ENCODE peak calls at places on chromosomes 11 and 22, in nine cellular contexts. One of them, this sample, is unnamed.

GRCh38 chr11:83819936-83820549 is 533.9 kb upstream of the CCDC90B start:
- DNase-seq in WERI-Rb-1: no peak
- DNase-seq in EH: peak
- DNase-seq in astrocyte of the spinal cord: peak
- DNase-seq in HFF-Myc: peak
- DNase-seq in activated CD4-positive, alpha-beta memory T cell treated with anti-CD3 and anti-CD28 coated beads for 36 hours: no peak
- DNase-seq in NCI-H446: peak
- DNase-seq in GM03348: peak
- DNase-seq in midbrain: peak
- DNase-seq in this sample: no peak

GRCh38 chr11:78228467-78228866 is 39.7 kb downstream of the USP35 start:
- DNase-seq in WERI-Rb-1: peak
- DNase-seq in EH: peak
- DNase-seq in astrocyte of the spinal cord: peak
- DNase-seq in HFF-Myc: peak
- DNase-seq in activated CD4-positive, alpha-beta memory T cell treated with anti-CD3 and anti-CD28 coated beads for 36 hours: peak
- DNase-seq in NCI-H446: peak
- DNase-seq in GM03348: peak
- DNase-seq in midbrain: peak
- DNase-seq in this sample: peak

GRCh38 chr11:20966489-20966888 is 297.1 kb downstream of the NELL1 start:
- DNase-seq in WERI-Rb-1: no peak
- DNase-seq in EH: no peak
- DNase-seq in astrocyte of the spinal cord: no peak
- DNase-seq in HFF-Myc: no peak
- DNase-seq in activated CD4-positive, alpha-beta memory T cell treated with anti-CD3 and anti-CD28 coated beads for 36 hours: no peak
- DNase-seq in NCI-H446: no peak
- DNase-seq in GM03348: no peak
- DNase-seq in midbrain: no peak
- DNase-seq in this sample: no peak

GRCh38 chr11:14423633-14424032 is 64.7 kb upstream of the RRAS2 start:
- DNase-seq in WERI-Rb-1: no peak
- DNase-seq in EH: peak
- DNase-seq in astrocyte of the spinal cord: peak
- DNase-seq in HFF-Myc: no peak
- DNase-seq in activated CD4-positive, alpha-beta memory T cell treated with anti-CD3 and anti-CD28 coated beads for 36 hours: no peak
- DNase-seq in NCI-H446: no peak
- DNase-seq in GM03348: no peak
- DNase-seq in midbrain: no peak
- DNase-seq in this sample: no peak

GRCh38 chr11:59216654-59217640 is 4.2 kb upstream of the MPEG1 start:
- DNase-seq in WERI-Rb-1: no peak
- DNase-seq in EH: peak
- DNase-seq in astrocyte of the spinal cord: no peak
- DNase-seq in HFF-Myc: peak
- DNase-seq in activated CD4-positive, alpha-beta memory T cell treated with anti-CD3 and anti-CD28 coated beads for 36 hours: peak
- DNase-seq in NCI-H446: no peak
- DNase-seq in GM03348: peak
- DNase-seq in midbrain: peak
- DNase-seq in this sample: no peak

GRCh38 chr11:91231226-91231625 is 993.4 kb upstream of the FAT3 start:
- DNase-seq in WERI-Rb-1: no peak
- DNase-seq in EH: peak
- DNase-seq in astrocyte of the spinal cord: no peak
- DNase-seq in HFF-Myc: no peak
- DNase-seq in activated CD4-positive, alpha-beta memory T cell treated with anti-CD3 and anti-CD28 coated beads for 36 hours: no peak
- DNase-seq in NCI-H446: no peak
- DNase-seq in GM03348: no peak
- DNase-seq in midbrain: no peak
- DNase-seq in this sample: no peak

GRCh38 chr11:85725510-85726258 is 39.7 kb upstream of the CCDC89 start:
- DNase-seq in WERI-Rb-1: no peak
- DNase-seq in EH: peak
- DNase-seq in astrocyte of the spinal cord: peak
- DNase-seq in HFF-Myc: peak
- DNase-seq in activated CD4-positive, alpha-beta memory T cell treated with anti-CD3 and anti-CD28 coated beads for 36 hours: no peak
- DNase-seq in NCI-H446: no peak
- DNase-seq in GM03348: peak
- DNase-seq in midbrain: no peak
- DNase-seq in this sample: no peak

GRCh38 chr22:49524362-49524761 is 303.3 kb downstream of the BRD1 start:
- DNase-seq in WERI-Rb-1: no peak
- DNase-seq in EH: no peak
- DNase-seq in astrocyte of the spinal cord: no peak
- DNase-seq in HFF-Myc: no peak
- DNase-seq in activated CD4-positive, alpha-beta memory T cell treated with anti-CD3 and anti-CD28 coated beads for 36 hours: no peak
- DNase-seq in NCI-H446: no peak
- DNase-seq in GM03348: no peak
- DNase-seq in midbrain: no peak
- DNase-seq in this sample: no peak

GRCh38 chr22:27435839-27436581 is 365.5 kb downstream of the MN1 start:
- DNase-seq in WERI-Rb-1: peak
- DNase-seq in EH: peak
- DNase-seq in astrocyte of the spinal cord: peak
- DNase-seq in HFF-Myc: peak
- DNase-seq in activated CD4-positive, alpha-beta memory T cell treated with anti-CD3 and anti-CD28 coated beads for 36 hours: no peak
- DNase-seq in NCI-H446: peak
- DNase-seq in GM03348: peak
- DNase-seq in midbrain: no peak
- DNase-seq in this sample: no peak

GRCh38 chr11:2982214-2982613 is 9.9 kb downstream of the NAP1L4 start:
- DNase-seq in WERI-Rb-1: no peak
- DNase-seq in EH: peak
- DNase-seq in astrocyte of the spinal cord: no peak
- DNase-seq in HFF-Myc: no peak
- DNase-seq in activated CD4-positive, alpha-beta memory T cell treated with anti-CD3 and anti-CD28 coated beads for 36 hours: no peak
- DNase-seq in NCI-H446: no peak
- DNase-seq in GM03348: no peak
- DNase-seq in midbrain: no peak
- DNase-seq in this sample: no peak

GRCh38 chr11:6350070-6350469 is 29.8 kb upstream of the CAVIN3 start:
- DNase-seq in WERI-Rb-1: no peak
- DNase-seq in EH: no peak
- DNase-seq in astrocyte of the spinal cord: no peak
- DNase-seq in HFF-Myc: no peak
- DNase-seq in activated CD4-positive, alpha-beta memory T cell treated with anti-CD3 and anti-CD28 coated beads for 36 hours: no peak
- DNase-seq in NCI-H446: no peak
- DNase-seq in GM03348: no peak
- DNase-seq in midbrain: no peak
- DNase-seq in this sample: no peak

GRCh38 chr22:34055525-34056200 is 135.4 kb upstream of the LARGE1 start:
- DNase-seq in WERI-Rb-1: peak
- DNase-seq in EH: no peak
- DNase-seq in astrocyte of the spinal cord: no peak
- DNase-seq in HFF-Myc: no peak
- DNase-seq in activated CD4-positive, alpha-beta memory T cell treated with anti-CD3 and anti-CD28 coated beads for 36 hours: no peak
- DNase-seq in NCI-H446: no peak
- DNase-seq in GM03348: no peak
- DNase-seq in midbrain: no peak
- DNase-seq in this sample: peak